ENCODE peak calls at places on chromosomes 4 and X, in ten cellular contexts. G is sigmoid colon; T is CD8-positive, alpha-beta T cell; O is tibial artery; E is fibroblast of pulmonary artery; Y is stomach; D is PC-3; W is HepG2; Q is fibroblast of lung; B is mucosa of descending colon. R is an unnamed sample.
A peak's percentile ranks its signal among the peaks of the same experiment; 100 is the strongest.

GRCh38 chr4:1720163-1720983 is 750 bp downstream of the TMEM129 start:
- DNase-seq in B (peak; percentile 80), G (no peak), D (no peak), T (peak; percentile 69), E (peak; percentile 31), Q (peak; percentile 42), Y (peak; percentile 58), W (no peak), O (peak; percentile 33), R (no peak)

GRCh38 chr4:77710125-77710524 is 104.5 kb downstream of the CXCL13 start:
- DNase-seq in E (no peak), G (no peak), Y (no peak), T (no peak), W (peak; percentile 39), O (no peak), B (no peak), Q (no peak), D (no peak), R (no peak)

GRCh38 chr4:138243369-138243768 is 1.2 kb upstream of the SLC7A11 start:
- DNase-seq in B (no peak), W (no peak), Q (no peak), E (no peak), Y (no peak), O (no peak), T (no peak), D (peak; percentile 51), G (no peak), R (no peak)

GRCh38 chr4:48334900-48335384 is 6.4 kb upstream of the SLAIN2 start:
- DNase-seq in E (no peak), W (no peak), D (peak; percentile 28), O (no peak), Y (no peak), T (no peak), G (no peak), Q (peak; percentile 66), B (no peak), R (no peak)

GRCh38 chr4:2570551-2571222 is 34.2 kb downstream of the FAM193A start:
- DNase-seq in D (no peak), O (no peak), T (peak; percentile 62), W (no peak), Q (no peak), E (no peak), G (no peak), Y (no peak), B (no peak), R (no peak)

GRCh38 chrX:92247076-92247475 is 467.9 kb downstream of the PCDH11X start:
- DNase-seq in D (peak; percentile 62), T (no peak), E (peak; percentile 9), Q (peak; percentile 54), B (no peak), O (no peak), G (no peak), W (no peak), Y (no peak), R (peak; percentile 18)

GRCh38 chrX:105302246-105302645 is 81.8 kb upstream of the TEX13A start:
- DNase-seq in Y (no peak), W (no peak), D (peak; percentile 10), E (no peak), G (no peak), O (no peak), Q (no peak), T (no peak), B (no peak), R (peak; percentile 68)

GRCh38 chr4:155428128-155428527 is 51.4 kb upstream of the MAP9 start:
- DNase-seq in W (no peak), O (no peak), E (no peak), B (no peak), G (no peak), D (no peak), T (no peak), Q (no peak), Y (no peak), R (no peak)

GRCh38 chr4:4572821-4573220 is 31.0 kb upstream of the STX18 start:
- DNase-seq in O (no peak), W (no peak), B (no peak), Y (no peak), Q (peak; percentile 27), G (no peak), E (peak; percentile 46), D (no peak), T (no peak), R (no peak)

GRCh38 chr4:158996669-158997074 is 106.2 kb upstream of the RAPGEF2 start:
- DNase-seq in O (no peak), D (peak; percentile 97), B (no peak), Q (peak; percentile 95), Y (no peak), W (no peak), T (no peak), E (peak; percentile 92), G (no peak), R (peak; percentile 99)

GRCh38 chr4:1396806-1397455 is 9.3 kb downstream of the NKX1-1 start:
- DNase-seq in O (peak; percentile 8), Y (no peak), W (no peak), Q (no peak), G (peak; percentile 48), E (no peak), D (no peak), B (peak; percentile 5), T (no peak), R (no peak)

DNA sequence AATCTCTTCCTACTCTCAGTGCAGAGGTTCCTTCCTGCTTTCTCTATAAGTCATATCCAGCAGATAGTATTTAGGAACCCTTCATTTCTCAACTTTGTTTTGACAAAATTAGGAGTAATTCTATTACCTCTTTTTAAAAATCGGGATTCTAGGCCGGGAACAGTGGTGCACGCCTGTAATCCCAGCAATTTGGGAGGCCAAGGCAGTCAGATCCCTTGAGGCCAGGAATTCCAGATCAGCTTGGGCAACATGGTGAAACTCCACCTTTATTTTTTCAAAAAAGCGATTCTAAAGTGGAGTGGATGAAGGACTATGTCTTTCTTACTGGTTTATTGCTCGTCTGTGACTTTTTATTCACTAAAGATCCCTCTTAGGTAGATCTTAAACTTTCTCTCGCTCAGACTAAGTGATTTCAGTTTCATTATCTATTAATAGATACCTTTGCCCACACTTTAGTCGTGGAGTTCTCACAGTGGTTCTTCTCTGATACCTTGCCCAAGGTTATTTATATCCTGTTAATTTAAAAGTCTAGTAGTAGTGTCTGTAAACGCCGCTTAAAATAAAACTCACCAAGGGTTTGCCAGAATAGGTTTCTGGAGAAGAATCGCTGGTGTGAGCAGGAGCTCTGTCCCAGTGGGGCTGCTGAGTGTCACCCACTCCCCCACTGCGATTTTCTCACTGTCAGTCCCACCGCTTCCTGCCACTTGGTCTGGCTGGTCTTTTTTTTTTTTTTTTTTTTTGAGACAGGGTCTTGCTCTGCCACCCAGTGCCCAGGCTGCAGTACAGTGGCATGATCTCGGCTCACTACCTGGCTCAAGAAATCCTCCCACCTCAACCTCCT is 27.0 kb upstream of the TMEM131L start:
- DNase-seq in B (no peak), Y (no peak), Q (no peak), W (no peak), G (no peak), E (no peak), T (peak; percentile 57), O (no peak), D (no peak), R (no peak)
- H3K4me3 ChIP-seq in B (no peak overlapping the region), Y (no peak overlapping the region), Q (no peak overlapping the region), W (no peak overlapping the region), G (no peak overlapping the region), E (no peak overlapping the region), T (peak overlapping the region; percentile 47), O (peak overlapping the region; percentile 25), D (no peak overlapping the region), R (no peak overlapping the region)

GRCh38 chrX:103376118-103376978 is at the start of gene BEX3:
- DNase-seq in D (peak; percentile 44), Q (peak; percentile 62), G (peak; percentile 80), E (peak; percentile 72), T (peak; percentile 55), O (peak; percentile 26), W (peak; percentile 24), Y (peak; percentile 66), B (peak; percentile 56), R (no peak)
- TF ChIP-seq CTCF in D (no peak), Q (no peak), G (no peak), E (no peak), T (no peak), O (no peak), W (no peak), Y (no peak), B (no peak), R (no peak)

GRCh38 chr4:163330828-163331628 is 1.4 kb downstream of the NPY1R start:
- DNase-seq in E (no peak), W (no peak), Y (no peak), D (no peak), B (peak; percentile 43), O (no peak), Q (no peak), G (no peak), T (no peak), R (peak; percentile 25)

GRCh38 chr4:163335384-163335783 is 3.0 kb upstream of the NPY1R start:
- DNase-seq in E (no peak), G (no peak), O (no peak), T (no peak), W (no peak), B (no peak), Y (no peak), Q (no peak), D (no peak), R (no peak)

GRCh38 chr4:163331629-163332360 is 601 bp downstream of the NPY1R start:
- DNase-seq in G (no peak), Y (no peak), B (peak; percentile 60), Q (peak; percentile 15), T (no peak), D (peak; percentile 7), E (peak; percentile 28), O (no peak), W (no peak), R (no peak)

DNA sequence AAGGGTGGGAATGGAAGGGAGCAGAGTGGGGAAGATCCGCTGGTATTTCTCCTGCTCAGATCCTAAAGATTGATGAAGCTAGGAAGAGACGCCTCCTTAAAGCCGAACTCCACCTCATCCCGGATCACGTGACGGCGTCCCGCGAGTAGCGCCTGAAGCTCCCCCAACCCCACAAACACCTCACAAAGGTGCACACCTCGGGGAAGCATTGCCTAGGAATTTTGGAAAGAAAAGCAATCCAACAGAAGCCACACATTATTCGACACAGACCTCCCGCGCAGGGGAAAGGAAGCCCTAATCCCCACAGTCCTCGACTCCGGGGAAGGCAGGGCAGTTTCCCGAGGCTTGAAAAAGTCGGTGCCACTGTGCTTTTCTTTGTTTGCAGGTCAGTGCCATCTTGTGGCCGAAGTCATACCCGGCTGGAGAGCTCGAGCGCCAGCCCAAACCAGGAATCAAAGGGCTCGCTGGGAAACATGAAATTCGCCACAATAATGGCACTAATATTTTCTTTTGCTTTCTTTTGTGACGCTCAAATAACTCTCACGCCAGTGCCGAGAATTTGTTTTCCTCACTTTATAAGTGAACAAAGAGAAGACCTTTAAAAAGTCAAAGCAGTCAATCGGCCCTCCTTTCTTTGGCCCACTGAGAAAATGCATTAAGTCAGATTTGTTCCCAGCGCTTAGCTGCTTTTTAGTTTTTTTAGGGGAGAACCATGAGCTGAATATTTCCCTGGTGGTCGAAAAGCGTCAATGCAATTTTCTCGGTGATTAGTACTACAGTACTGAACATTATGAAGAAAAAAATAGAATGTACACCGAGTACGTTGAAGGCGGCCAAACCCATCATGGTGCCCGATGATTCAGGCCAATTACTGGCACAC is at the start of gene NPY1R:
- DNase-seq in T (no peak), D (peak; percentile 70), W (peak; percentile 24), O (peak; percentile 81), B (peak; percentile 81), Q (peak; percentile 79), E (peak; percentile 86), Y (peak; percentile 65), G (peak; percentile 77), R (peak; percentile 69)
- H3K4me3 ChIP-seq in T (peak within 1 kb of the TSS; percentile 30), D (peak within 1 kb of the TSS; percentile 76), W (no peak within 1 kb of the TSS), O (peak within 1 kb of the TSS; percentile 84), B (peak within 1 kb of the TSS; percentile 18), Q (peak within 1 kb of the TSS; percentile 25), E (peak within 1 kb of the TSS; percentile 61), Y (peak within 1 kb of the TSS; percentile 51), G (peak within 1 kb of the TSS; percentile 13), R (peak within 1 kb of the TSS; percentile 36)

GRCh38 chr4:60962286-60962685 is 237.8 kb upstream of the ADGRL3 start:
- DNase-seq in T (no peak), G (no peak), B (no peak), Q (peak; percentile 9), D (peak; percentile 26), O (no peak), W (no peak), E (no peak), Y (no peak), R (no peak)
- TF ChIP-seq CTCF in T (no peak), G (no peak), B (no peak), Q (no peak), D (peak; percentile 39), O (no peak), W (no peak), E (no peak), Y (no peak), R (no peak)

R was measured in bronchial epithelial cell.